ENCODE peak calls at places on chromosomes 11 and 22, in eight cellular contexts. L is endothelial cell of umbilical vein, O is lower leg skin, H is A549, M is ovary, D is prostate gland, P is body of pancreas, B is uterus. A is an unnamed sample.

GRCh38 chr22:49147617-49148175 is 680.0 kb downstream of the BRD1 start:
- DNase-seq in H (no peak), M (no peak), D (no peak), O (peak; percentile 64), L (no peak), B (no peak), P (no peak), A (no peak)

GRCh38 chr11:62127426-62127825 is 3.6 kb downstream of the INCENP start:
- DNase-seq in O (no peak), P (no peak), M (no peak), L (no peak), D (no peak), H (no peak), B (no peak), A (no peak)

GRCh38 chr11:70851308-70851707 is 401.1 kb downstream of the SHANK2 start:
- DNase-seq in H (no peak), M (no peak), D (no peak), P (no peak), L (no peak), O (no peak), B (no peak), A (no peak)

GRCh38 chr22:47659467-47660302 is 897.2 kb downstream of the TBC1D22A start:
- DNase-seq in M (no peak), H (no peak), D (no peak), L (no peak), P (no peak), O (no peak), B (no peak), A (no peak)

GRCh38 chr11:34603129-34604001 is 17.5 kb upstream of the EHF start:
- DNase-seq in B (no peak), M (no peak), L (no peak), O (no peak), D (no peak), P (no peak), H (no peak), A (no peak)

GRCh38 chr11:118152552-118153471 is at the start of gene SCN4B:
- DNase-seq in O (no peak), H (peak; percentile 18), P (peak; percentile 69), M (peak; percentile 75), B (peak; percentile 49), D (peak; percentile 71), L (peak; percentile 43), A (no peak)

GRCh38 chr11:66136752-66137123 is 66.7 kb downstream of the PACS1 start:
- DNase-seq in B (no peak), H (peak; percentile 74), P (peak; percentile 21), O (no peak), D (no peak), M (no peak), L (no peak), A (no peak)

GRCh38 chr11:60844045-60844869 is 2.3 kb downstream of the CCDC86 start:
- DNase-seq in D (no peak), H (no peak), O (no peak), L (no peak), P (no peak), B (no peak), M (no peak), A (no peak)

GRCh38 chr11:20111871-20112270 is 48.4 kb downstream of the DBX1 start:
- DNase-seq in P (no peak), D (no peak), M (no peak), L (no peak), O (no peak), H (no peak), B (no peak), A (no peak)

GRCh38 chr11:10454902-10455631 is at the start of gene AMPD3:
- DNase-seq in H (peak; percentile 82), P (peak; percentile 13), B (peak; percentile 80), L (no peak), O (no peak), D (peak; percentile 42), M (no peak), A (peak; percentile 100)

GRCh38 chr22:43136255-43136654 is 6.9 kb downstream of the MCAT start:
- DNase-seq in O (no peak), B (no peak), M (no peak), H (peak; percentile 25), L (peak; percentile 56), D (no peak), P (peak; percentile 52), A (no peak)

DNA sequence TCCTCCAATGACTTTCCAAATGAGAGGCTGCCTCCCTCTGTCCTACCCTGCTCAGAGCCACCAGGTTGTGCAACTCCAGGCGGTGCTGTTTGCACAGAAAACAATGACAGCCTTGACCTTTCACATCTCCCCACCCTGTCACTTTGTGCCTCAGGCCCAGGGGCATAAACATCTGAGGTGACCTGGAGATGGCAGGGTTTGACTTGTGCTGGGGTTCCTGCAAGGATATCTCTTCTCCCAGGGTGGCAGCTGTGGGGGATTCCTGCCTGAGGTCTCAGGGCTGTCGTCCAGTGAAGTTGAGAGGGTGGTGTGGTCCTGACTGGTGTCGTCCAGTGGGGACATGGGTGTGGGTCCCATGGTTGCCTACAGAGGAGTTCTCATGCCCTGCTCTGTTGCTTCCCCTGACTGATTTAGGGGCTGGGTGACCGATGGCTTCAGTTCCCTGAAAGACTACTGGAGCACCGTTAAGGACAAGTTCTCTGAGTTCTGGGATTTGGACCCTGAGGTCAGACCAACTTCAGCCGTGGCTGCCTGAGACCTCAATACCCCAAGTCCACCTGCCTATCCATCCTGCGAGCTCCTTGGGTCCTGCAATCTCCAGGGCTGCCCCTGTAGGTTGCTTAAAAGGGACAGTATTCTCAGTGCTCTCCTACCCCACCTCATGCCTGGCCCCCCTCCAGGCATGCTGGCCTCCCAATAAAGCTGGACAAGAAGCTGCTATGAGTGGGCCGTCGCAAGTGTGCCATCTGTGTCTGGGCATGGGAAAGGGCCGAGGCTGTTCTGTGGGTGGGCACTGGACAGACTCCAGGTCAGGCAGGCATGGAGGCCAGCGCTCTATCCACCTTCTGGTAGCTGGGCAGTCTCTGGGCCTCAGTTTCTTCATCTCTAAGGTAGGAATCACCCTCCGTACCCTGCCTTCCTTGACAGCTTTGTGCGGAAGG is 2.9 kb downstream of the APOC3 start:
- DNase-seq in M (no peak), D (no peak), H (no peak), O (no peak), B (no peak), L (no peak), P (no peak), A (no peak)
- TF ChIP-seq POLR2A in M (no peak), D (no peak), H (no peak), O (no peak), B (no peak), L (no peak), P (no peak), A (no peak)

GRCh38 chr22:46052331-46052771 is 75.4 kb upstream of the WNT7B start:
- DNase-seq in P (peak; percentile 37), O (peak; percentile 86), M (peak; percentile 66), D (no peak), B (peak; percentile 50), L (no peak), H (no peak), A (no peak)

GRCh38 chr22:46054091-46054877 is 77.3 kb upstream of the WNT7B start:
- DNase-seq in L (peak; percentile 55), M (peak; percentile 87), P (peak; percentile 72), O (peak; percentile 94), B (peak; percentile 88), D (no peak), H (no peak), A (no peak)

GRCh38 chr22:46052801-46053562 is 76.0 kb upstream of the WNT7B start:
- DNase-seq in O (peak; percentile 90), D (no peak), M (peak; percentile 61), B (peak; percentile 55), H (no peak), P (peak; percentile 79), L (peak; percentile 58), A (no peak)

GRCh38 chr22:46054878-46055158 is 77.9 kb upstream of the WNT7B start:
- DNase-seq in B (no peak), O (peak; percentile 84), H (no peak), M (no peak), D (no peak), P (peak; percentile 19), L (no peak), A (no peak)

GRCh38 chr22:46053563-46054090 is 76.7 kb upstream of the WNT7B start:
- DNase-seq in H (no peak), M (peak; percentile 86), P (peak; percentile 84), O (peak; percentile 95), B (peak; percentile 80), L (peak; percentile 64), D (peak; percentile 87), A (no peak)
- TF ChIP-seq POLR2A in H (peak; percentile 11), M (no peak), P (peak; percentile 34), O (no peak), B (peak; percentile 42), L (no peak), D (peak; percentile 62), A (peak; percentile 15)

DNA sequence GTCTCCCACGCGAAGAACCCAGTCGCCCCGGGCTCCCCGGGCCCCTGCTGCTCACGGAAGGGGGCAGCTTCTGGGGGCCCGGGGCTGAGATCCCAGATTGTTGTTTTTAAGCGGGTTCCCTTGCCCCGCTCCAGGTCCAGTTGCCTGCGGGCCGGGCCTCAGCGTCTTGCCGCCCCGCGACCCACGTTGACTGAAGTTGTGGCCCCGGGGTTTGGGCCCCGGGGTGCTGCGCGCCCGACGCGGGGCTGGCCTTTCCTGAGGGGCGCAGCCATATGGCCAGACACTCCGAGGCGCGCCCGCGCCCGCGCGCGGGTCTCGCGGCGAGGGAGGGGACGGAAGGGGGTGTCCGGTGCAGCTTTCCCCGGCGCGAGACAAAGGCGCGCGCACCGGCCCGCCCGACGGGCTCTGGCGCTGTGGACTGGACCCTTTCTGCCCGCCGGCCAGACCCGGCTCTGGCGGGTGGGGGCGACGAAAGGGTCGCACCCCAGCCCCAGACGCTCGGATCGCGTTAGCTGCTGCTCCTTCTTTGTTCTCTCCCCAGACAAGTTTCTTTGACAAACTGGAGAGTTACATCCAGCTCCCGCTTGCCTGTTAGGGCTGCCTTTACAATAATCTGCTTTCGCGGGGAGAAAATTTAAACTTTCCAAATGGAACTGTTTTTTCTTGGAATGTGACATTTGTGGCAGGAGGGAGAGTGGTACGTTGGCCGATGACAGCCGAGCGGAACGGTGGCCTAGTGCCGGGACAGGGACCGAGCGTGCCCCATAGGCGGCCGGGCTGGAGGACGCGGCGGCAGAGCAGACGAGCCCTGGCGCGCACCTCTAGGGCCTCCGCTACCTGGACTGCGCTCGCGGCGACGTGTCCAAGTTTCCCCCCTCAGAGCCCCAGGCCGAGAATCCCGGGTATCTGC is 701 bp downstream of the AMOTL1 start:
- DNase-seq in L (peak; percentile 57), B (peak; percentile 38), D (peak; percentile 51), P (peak; percentile 62), M (peak; percentile 67), H (no peak), O (peak; percentile 87), A (no peak)
- TF ChIP-seq POLR2A in L (no peak), B (no peak), D (peak; percentile 32), P (peak; percentile 2), M (no peak), H (no peak), O (no peak), A (no peak)

DNA sequence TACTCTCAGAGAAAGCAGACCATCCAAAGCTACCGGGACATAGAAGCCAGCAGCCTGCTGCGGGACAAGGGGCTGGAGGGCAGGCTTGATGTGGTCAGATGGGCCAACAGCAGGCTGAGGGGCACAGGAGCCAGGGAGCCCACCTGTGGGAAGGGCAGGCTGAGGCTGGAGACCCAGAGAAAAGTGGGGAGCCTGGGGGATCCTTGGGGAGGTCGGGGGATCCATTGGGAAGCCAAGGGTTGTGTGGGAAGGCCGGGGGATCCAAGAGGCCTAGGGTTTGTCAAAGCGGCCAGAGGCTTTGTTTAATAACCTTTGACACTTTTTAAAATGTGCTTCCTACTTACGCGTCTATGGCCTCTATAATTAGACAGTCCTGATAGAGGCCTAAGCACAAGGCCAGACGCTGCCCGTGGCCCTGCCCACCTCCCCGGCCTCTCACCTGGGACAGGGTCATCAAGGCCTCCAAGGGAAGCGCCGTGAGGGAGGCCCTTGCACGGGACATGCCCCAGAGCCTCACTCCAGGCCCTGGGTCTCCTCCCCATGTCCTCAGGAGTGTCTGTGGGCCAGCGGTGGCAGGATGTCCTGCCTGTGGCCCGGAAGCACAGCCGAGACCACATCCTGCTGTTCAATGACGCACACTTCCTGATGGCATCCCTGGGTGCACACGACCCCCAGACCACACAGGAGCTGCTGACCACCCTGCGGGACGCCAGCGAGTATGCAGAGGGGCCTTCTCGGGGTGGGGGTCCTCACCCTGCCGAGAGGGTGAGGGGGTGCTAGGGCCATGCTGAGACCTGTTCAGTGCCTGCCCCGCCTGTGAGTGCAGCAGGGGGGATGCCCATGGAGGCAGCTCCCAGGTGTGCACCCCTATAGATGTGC is 8.6 kb upstream of the GTSE1 start:
- DNase-seq in O (peak; percentile 87), B (no peak), H (no peak), P (peak; percentile 28), D (no peak), L (peak; percentile 21), M (no peak), A (no peak)
- TF ChIP-seq POLR2A in O (no peak), B (no peak), H (no peak), P (no peak), D (no peak), L (no peak), M (no peak), A (no peak)

A was measured in H54.